ENCODE peak calls at places on chromosome 7, in four cellular contexts. U, N, O and E are unnamed samples.

GRCh38 chr7:130070900-130071622 is 727 bp downstream of the KLHDC10 start:
- DNase-seq in O (no peak), N (no peak), U (no peak), E (no peak)

GRCh38 chr7:125090596-125090995 is 161.0 kb upstream of the POT1 start:
- DNase-seq in N (no peak), O (no peak), U (no peak), E (no peak)

GRCh38 chr7:87494454-87494853 is 19.0 kb upstream of the ABCB4 start:
- DNase-seq in U (no peak), N (no peak), O (no peak), E (no peak)

GRCh38 chr7:149005427-149006344 is 22.6 kb downstream of the PDIA4 start:
- DNase-seq in U (peak), O (peak), N (peak), E (peak)

GRCh38 chr7:47328392-47329319 is 253.3 kb downstream of the TNS3 start:
- DNase-seq in O (no peak), U (no peak), N (no peak), E (no peak)

GRCh38 chr7:133869556-133869955 is 257.6 kb upstream of the LRGUK start:
- DNase-seq in O (no peak), U (no peak), N (no peak), E (no peak)

GRCh38 chr7:67625257-67625713 is 628.7 kb downstream of the TYW1 start:
- DNase-seq in N (peak), U (peak), O (peak), E (peak)

GRCh38 chr7:122430710-122431109 is 126.2 kb upstream of the FEZF1 start:
- DNase-seq in N (no peak), U (no peak), O (no peak), E (no peak)